ENCODE peak calls at places on chromosomes 2 and 18, in five cellular contexts. G is tibial nerve; J is HepG2; Z is pancreas; Q is naive thymus-derived CD4-positive, alpha-beta T cell. K is an unnamed sample.
A peak's percentile ranks its signal among the peaks of the same experiment; 100 is the strongest.

GRCh38 chr2:98806266-98806697 is 75.3 kb upstream of the MGAT4A start:
- DNase-seq in G (no peak), J (no peak), Z (peak; percentile 85), Q (no peak), K (peak; percentile 83)

GRCh38 chr18:457533-457932 is 43.0 kb downstream of the COLEC12 start:
- DNase-seq in G (peak; percentile 56), J (no peak), Z (no peak), Q (no peak), K (no peak)

GRCh38 chr2:223264541-223265171 is 212.7 kb downstream of the KCNE4 start:
- DNase-seq in G (no peak), J (no peak), Z (no peak), Q (no peak), K (no peak)

GRCh38 chr2:99691931-99692330 is 202.1 kb upstream of the REV1 start:
- DNase-seq in G (peak; percentile 40), J (no peak), Z (no peak), Q (no peak), K (peak; percentile 35)

GRCh38 chr18:62450546-62451395 is 72.1 kb upstream of the ZCCHC2 start:
- DNase-seq in G (peak; percentile 21), J (peak; percentile 63), Z (peak; percentile 87), Q (no peak), K (peak; percentile 66)

GRCh38 chr2:17814601-17815000 is 1.7 kb upstream of the MSGN1 start:
- DNase-seq in G (no peak), J (no peak), Z (no peak), Q (no peak), K (no peak)

GRCh38 chr2:10889741-10890215 is 22.0 kb upstream of the KCNF1 start:
- DNase-seq in G (no peak), J (no peak), Z (no peak), Q (no peak), K (no peak)

GRCh38 chr18:8978394-8978793 is 124.1 kb upstream of the NDUFV2 start:
- DNase-seq in G (no peak), J (no peak), Z (no peak), Q (no peak), K (no peak)

GRCh38 chr18:47149457-47150028 is 757 bp downstream of the HDHD2 start:
- DNase-seq in G (no peak), J (peak; percentile 24), Z (no peak), Q (no peak), K (no peak)
- H3K36me3 ChIP-seq in G (peaks cover 15% of the 10 kb centered on the region), J (peaks cover 2% of the 10 kb centered on the region), Z (no peaks in the 10 kb centered on the region), Q (no peaks in the 10 kb centered on the region), K (peaks cover 14% of the 10 kb centered on the region)

DNA sequence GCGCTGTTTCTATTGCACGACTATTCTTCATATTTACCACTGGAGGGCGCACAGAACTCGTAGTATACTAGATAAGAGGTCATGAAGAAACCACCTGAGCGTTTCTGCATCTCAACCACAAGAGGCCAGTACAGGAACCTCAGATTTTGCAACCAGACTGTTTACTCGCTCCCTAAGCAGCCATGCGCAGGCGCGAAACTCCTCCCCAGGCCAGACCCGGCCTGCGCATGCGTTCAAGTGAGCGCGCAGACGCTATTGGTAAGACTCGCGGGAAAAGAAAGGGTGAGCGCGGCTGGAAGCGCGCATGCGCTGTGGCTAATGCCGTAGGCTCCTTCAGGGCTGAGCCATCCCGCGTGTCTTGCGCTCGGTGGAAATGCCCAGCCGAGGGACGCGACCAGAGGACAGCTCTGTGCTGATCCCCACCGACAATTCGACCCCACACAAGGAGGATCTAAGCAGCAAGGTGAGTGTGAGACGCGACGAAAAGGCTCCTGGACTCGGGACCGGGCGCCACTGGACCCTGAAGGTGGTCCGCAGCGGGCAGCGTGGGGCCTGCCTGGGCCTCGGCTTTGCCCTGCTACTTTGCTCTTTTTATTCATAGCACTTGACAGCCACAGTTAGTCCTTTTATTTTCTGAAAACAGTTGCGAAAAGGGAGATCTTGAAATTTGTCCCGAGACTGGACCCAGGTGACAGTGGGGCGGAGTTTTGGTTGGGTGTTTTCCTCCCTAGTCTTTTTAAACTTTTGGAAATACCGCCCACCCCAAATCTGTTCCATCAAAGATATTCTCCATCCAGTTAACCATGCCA is at the start of gene ASNSD1:
- DNase-seq in G (peak; percentile 97), J (peak; percentile 100), Z (peak; percentile 98), Q (peak; percentile 100), K (peak; percentile 99)
- H3K4me3 ChIP-seq in G (peak within 1 kb of the TSS; percentile 82), J (peak within 1 kb of the TSS; percentile 67), Z (peak within 1 kb of the TSS; percentile 46), Q (peak within 1 kb of the TSS; percentile 86), K (peak within 1 kb of the TSS; percentile 93)

GRCh38 chr2:28547223-28547860 is 51.5 kb downstream of the PLB1 start:
- DNase-seq in G (no peak), J (no peak), Z (no peak), Q (no peak), K (no peak)

GRCh38 chr2:28544405-28544914 is 48.6 kb downstream of the PLB1 start:
- DNase-seq in G (no peak), J (peak; percentile 92), Z (no peak), Q (no peak), K (no peak)

GRCh38 chr2:28545590-28546195 is 49.8 kb downstream of the PLB1 start:
- DNase-seq in G (no peak), J (peak; percentile 23), Z (no peak), Q (no peak), K (no peak)

GRCh38 chr2:28544915-28545589 is 49.2 kb downstream of the PLB1 start:
- DNase-seq in G (no peak), J (peak; percentile 85), Z (no peak), Q (no peak), K (no peak)

GRCh38 chr2:28546242-28546641 is 50.4 kb downstream of the PLB1 start:
- DNase-seq in G (no peak), J (no peak), Z (no peak), Q (no peak), K (no peak)
- H3K27ac ChIP-seq in G (peak overlapping the region; percentile 50), J (no peak overlapping the region), Z (no peak overlapping the region), Q (no peak overlapping the region), K (no peak overlapping the region)

GRCh38 chr2:170228429-170228828 is 50.5 kb downstream of the MYO3B start:
- DNase-seq in G (no peak), J (no peak), Z (no peak), Q (no peak), K (no peak)
- H3K36me3 ChIP-seq in G (no peaks in the 10 kb centered on the region), J (no peaks in the 10 kb centered on the region), Z (no peaks in the 10 kb centered on the region), Q (no peaks in the 10 kb centered on the region), K (no peaks in the 10 kb centered on the region)

DNA sequence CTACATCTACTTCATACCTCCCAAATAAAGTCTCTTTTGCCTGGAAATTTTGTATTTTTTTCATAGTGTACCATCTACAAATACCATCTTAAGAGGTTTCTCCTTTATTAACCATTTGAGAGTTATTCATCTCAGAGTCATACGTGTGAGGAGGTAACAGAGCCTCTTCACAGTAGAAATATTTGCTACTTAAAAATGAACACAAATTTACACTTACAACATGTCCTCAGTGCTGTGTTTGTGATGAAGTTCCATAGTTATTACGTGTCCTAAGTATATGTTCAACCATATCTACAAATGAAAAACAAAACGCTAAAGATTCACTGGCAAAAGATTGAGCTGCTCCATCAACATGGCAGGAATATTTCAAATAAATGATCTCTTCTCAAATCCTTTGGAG is 48.5 kb upstream of the HNRNPA3 start:
- DNase-seq in G (no peak), J (no peak), Z (no peak), Q (no peak), K (no peak)
- H3K4me3 ChIP-seq in G (peak overlapping the region; percentile 30), J (no peak overlapping the region), Z (no peak overlapping the region), Q (peak overlapping the region; percentile 25), K (peak overlapping the region; percentile 42)

GRCh38 chr18:48675330-48675761 is 136.5 kb downstream of the CTIF start:
- DNase-seq in G (peak; percentile 85), J (peak; percentile 58), Z (peak; percentile 71), Q (peak; percentile 78), K (peak; percentile 90)
- H3K27ac ChIP-seq in G (no peak overlapping the region), J (no peak overlapping the region), Z (no peak overlapping the region), Q (no peak overlapping the region), K (no peak overlapping the region)

GRCh38 chr18:54192900-54193299 is 31.6 kb downstream of the MBD2 start:
- DNase-seq in G (no peak), J (no peak), Z (no peak), Q (no peak), K (no peak)

GRCh38 chr18:54187372-54187771 is 37.1 kb downstream of the MBD2 start:
- DNase-seq in G (no peak), J (no peak), Z (no peak), Q (no peak), K (no peak)

GRCh38 chr18:54193786-54194185 is 30.7 kb downstream of the MBD2 start:
- DNase-seq in G (no peak), J (no peak), Z (no peak), Q (no peak), K (no peak)

GRCh38 chr18:54192415-54192814 is 32.1 kb downstream of the MBD2 start:
- DNase-seq in G (no peak), J (no peak), Z (no peak), Q (no peak), K (no peak)

GRCh38 chr18:54191352-54191751 is 33.1 kb downstream of the MBD2 start:
- DNase-seq in G (no peak), J (no peak), Z (no peak), Q (no peak), K (no peak)
- H3K36me3 ChIP-seq in G (peaks cover 24% of the 10 kb centered on the region), J (no peaks in the 10 kb centered on the region), Z (no peaks in the 10 kb centered on the region), Q (no peaks in the 10 kb centered on the region), K (no peaks in the 10 kb centered on the region)

GRCh38 chr2:203681978-203682377 is 24.5 kb upstream of the CD28 start:
- DNase-seq in G (no peak), J (no peak), Z (no peak), Q (no peak), K (no peak)
- H3K4me3 ChIP-seq in G (no peak overlapping the region), J (no peak overlapping the region), Z (no peak overlapping the region), Q (no peak overlapping the region), K (no peak overlapping the region)

K was measured in heart right ventricle.